ENCODE peak calls at places on chromosomes 12 and 14, in five cellular contexts. U is GM12878, A is mesenchymal stem cell, R is hepatocyte, J is fibroblast of lung. Z is an unnamed sample. For H3K9me3, the result is how much of the 10 kb centered on the place peaks cover.

GRCh38 chr12:110578522-110579238 is 4.4 kb downstream of the PPTC7 start:
- DNase-seq in J (no peak), U (no peak), R (no peak), A (no peak), Z (no peak)

GRCh38 chr12:120846721-120847120 is 57.4 kb downstream of the SPPL3 start:
- DNase-seq in A (peak), J (peak), R (no peak), U (no peak), Z (no peak)

GRCh38 chr12:108664338-108665258 is 30.9 kb upstream of the SELPLG start:
- DNase-seq in R (peak), U (peak), J (peak), A (peak), Z (peak)

GRCh38 chr14:39381366-39381765 is 50.9 kb downstream of the FBXO33 start:
- DNase-seq in R (no peak), A (no peak), J (peak), U (no peak), Z (peak)

GRCh38 chr12:74889073-74889472 is 320.6 kb downstream of the KCNC2 start:
- DNase-seq in U (no peak), A (no peak), R (no peak), J (no peak), Z (no peak)

GRCh38 chr12:120495723-120496352 is at the start of gene DYNLL1:
- DNase-seq in A (peak), U (peak), J (peak), R (peak), Z (peak)

GRCh38 chr12:74334770-74335169 is 202.9 kb upstream of the ATXN7L3B start:
- DNase-seq in R (no peak), U (no peak), A (peak), J (peak), Z (no peak)

GRCh38 chr12:123242083-123242904 is 9.1 kb downstream of the MTRFR start:
- DNase-seq in J (no peak), R (peak), A (no peak), U (no peak), Z (no peak)

GRCh38 chr12:52800259-52800917 is 4.5 kb upstream of the KRT3 start:
- DNase-seq in U (no peak), A (no peak), J (no peak), R (no peak), Z (no peak)

GRCh38 chr14:89767861-89768268 is 186.7 kb downstream of the EFCAB11 start:
- DNase-seq in R (peak), J (peak), A (peak), U (peak), Z (peak)

GRCh38 chr12:38282886-38283285 is 33.7 kb upstream of the ALG10B start:
- DNase-seq in U (no peak), R (no peak), A (no peak), J (no peak), Z (no peak)

GRCh38 chr12:18752947-18753346 is 15.0 kb downstream of the CAPZA3 start:
- DNase-seq in U (no peak), A (peak), R (no peak), J (no peak), Z (no peak)

GRCh38 chr14:25121342-25122129 is 71.6 kb upstream of the STXBP6 start:
- DNase-seq in J (peak), R (peak), U (no peak), A (peak), Z (no peak)

GRCh38 chr14:55274760-55275159 is 3.5 kb downstream of the FBXO34 start:
- DNase-seq in J (peak), U (no peak), A (peak), R (no peak), Z (no peak)

DNA sequence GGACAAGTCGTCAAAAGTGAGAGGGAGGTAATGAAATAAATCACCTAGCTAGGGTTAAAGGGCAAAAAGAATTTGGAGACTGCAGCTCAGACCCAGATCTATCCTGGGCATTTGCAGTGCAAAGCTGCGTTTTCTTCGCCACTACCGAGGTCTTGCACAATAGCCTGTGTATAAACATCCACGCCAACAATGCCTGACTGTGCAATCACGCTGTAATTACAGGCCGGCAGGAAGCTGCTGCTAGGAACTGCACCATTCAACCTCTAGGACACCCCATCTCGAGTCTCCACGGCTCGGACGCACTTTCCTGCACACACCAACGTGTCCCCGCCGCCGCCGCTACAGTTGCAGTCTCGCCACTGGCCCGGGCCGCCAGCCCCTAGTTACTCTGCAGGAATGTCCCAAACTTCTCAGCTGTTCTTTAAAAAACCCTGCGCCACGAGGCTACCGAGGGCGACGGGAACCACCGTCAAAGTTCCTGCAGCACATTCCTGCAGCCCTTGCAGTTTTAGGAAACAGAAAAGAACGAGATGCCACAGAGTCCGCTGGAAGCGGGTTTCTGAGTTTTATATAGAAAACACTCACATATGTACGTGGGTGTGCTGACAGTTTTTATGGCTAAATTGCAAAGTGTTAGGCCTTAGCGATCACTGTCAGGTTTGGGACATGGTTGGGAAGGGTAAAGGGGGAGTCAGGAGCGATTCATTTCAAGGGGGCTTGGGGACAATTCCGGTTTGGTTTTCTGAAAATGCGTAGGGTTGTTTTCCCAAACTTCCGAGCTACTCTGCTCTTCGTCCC is 65.6 kb upstream of the PTGR2 start:
- DNase-seq in R (peak), A (peak), J (peak), U (no peak), Z (no peak)
- H2AFZ ChIP-seq in R (peak), A (no peak), J (no peak), U (no peak), Z (no peak)

GRCh38 chr14:100891051-100891450 is 12.5 kb downstream of the RTL1 start:
- DNase-seq in U (no peak), R (no peak), A (no peak), J (no peak), Z (no peak)
- H3K4me2 ChIP-seq in U (no peak), R (no peak), A (no peak), J (no peak), Z (no peak)

DNA sequence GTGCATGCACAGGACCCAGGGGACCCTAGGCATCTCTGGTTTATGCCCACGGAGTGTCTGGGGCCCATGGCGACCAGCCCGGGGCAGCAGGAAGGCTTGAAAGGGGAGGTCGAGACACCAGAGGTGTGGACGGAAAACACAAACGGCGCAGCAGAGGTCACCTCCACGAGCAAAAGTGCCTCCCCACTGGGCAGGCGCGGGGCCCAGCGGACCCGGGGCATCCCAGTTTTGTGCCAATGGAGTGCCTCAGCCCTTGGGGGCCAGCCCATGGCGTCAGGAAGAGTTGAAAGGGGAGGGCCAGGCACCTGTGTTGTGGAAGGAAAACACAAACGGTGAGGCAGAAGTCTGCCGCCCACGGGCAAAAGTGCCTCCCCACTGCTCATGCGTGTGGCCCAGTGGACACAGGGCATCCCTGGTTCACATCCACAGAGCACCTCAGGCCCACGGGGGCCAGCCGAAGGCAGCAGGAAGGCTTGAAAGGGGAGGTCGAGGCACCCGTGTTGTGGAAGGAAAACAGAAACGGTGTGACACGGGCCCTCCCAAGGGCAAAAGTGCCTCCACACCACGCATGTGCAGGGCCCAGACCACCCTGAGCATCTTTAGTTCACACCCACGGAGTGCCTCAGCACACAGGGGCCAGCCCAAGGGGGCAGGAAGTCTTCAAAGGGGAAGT is 378.8 kb downstream of the ALG10 start:
- DNase-seq in A (no peak), U (no peak), R (peak), J (no peak), Z (no peak)
- H3K9me3 ChIP-seq in A (under half), U (under half), R (under half), J (under half), Z (under half)

GRCh38 chr14:73057939-73058223 is 453 bp upstream of the RBM25 start:
- DNase-seq in R (no peak), J (no peak), U (no peak), A (no peak), Z (no peak)
- H2AFZ ChIP-seq in R (peak), J (peak), U (peak), A (no peak), Z (peak)

DNA sequence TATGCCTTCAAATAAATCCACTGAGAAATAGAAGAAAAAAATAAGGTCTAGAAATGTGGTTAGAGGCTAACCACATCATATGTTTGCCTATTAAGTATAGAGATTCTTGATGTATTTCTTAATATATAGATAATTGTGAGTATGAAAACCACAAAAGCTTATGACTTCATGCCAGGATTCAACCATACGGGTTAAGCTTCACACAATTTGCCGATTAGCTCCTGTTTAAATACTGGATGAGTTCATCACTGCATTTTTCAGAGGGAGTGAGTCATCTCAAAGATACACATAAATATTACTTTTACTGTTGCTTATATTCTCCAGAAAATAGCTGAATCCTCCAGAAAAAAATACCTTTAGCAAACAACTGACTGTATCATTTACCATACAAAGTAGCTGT is 79.6 kb downstream of the RPL10L start:
- DNase-seq in J (peak), R (no peak), U (no peak), A (peak), Z (no peak)
- H3K4me2 ChIP-seq in J (no peak), R (no peak), U (no peak), A (no peak), Z (no peak)

GRCh38 chr14:85344847-85345591 is 184.9 kb upstream of the FLRT2 start:
- DNase-seq in R (no peak), U (no peak), J (no peak), A (no peak), Z (no peak)

DNA sequence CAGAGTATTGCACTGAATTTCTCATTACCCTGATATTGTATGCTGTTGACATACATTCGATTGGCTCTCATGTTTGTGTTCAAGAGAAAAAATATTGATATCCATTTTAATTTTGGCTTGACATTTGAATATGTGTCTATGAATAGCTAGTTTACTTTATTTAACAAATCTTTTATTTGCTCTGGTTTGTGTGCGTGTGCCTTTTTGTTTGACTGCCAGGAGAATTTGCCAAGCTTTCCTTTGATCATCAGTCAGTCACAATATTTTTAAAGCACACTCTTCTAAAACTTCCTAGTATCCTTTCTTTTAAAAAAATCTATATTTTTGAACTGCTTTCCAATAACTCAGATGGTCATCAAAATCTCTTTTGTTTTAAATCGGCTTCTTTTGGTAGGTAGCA is 179.3 kb upstream of the FLRT2 start:
- DNase-seq in J (no peak), U (no peak), A (no peak), R (no peak), Z (no peak)
- H3K9me3 ChIP-seq in J (under half), U (under half), A (under half), R (under half), Z (under half)

GRCh38 chr12:14275111-14275510 is 90.4 kb upstream of the ATF7IP start:
- DNase-seq in R (no peak), U (no peak), A (no peak), J (no peak), Z (no peak)

GRCh38 chr12:14270392-14270791 is 95.1 kb upstream of the ATF7IP start:
- DNase-seq in R (no peak), J (no peak), A (no peak), U (no peak), Z (no peak)

GRCh38 chr12:14275886-14276285 is 89.6 kb upstream of the ATF7IP start:
- DNase-seq in R (no peak), U (no peak), A (no peak), J (no peak), Z (no peak)

GRCh38 chr12:14272954-14273910 is 92.2 kb upstream of the ATF7IP start:
- DNase-seq in R (no peak), U (no peak), J (peak), A (peak), Z (no peak)

GRCh38 chr12:14273911-14274306 is 91.6 kb upstream of the ATF7IP start:
- DNase-seq in A (peak), U (no peak), R (no peak), J (peak), Z (no peak)
- H2AFZ ChIP-seq in A (no peak), U (peak), R (no peak), J (no peak), Z (no peak)